ENCODE peak calls at places on chromosome 9, in four cellular contexts. One of them, this sample, is unnamed.

GRCh38 chr9:38362912-38363588 is 29.5 kb upstream of the ALDH1B1 start:
- DNase-seq in transverse colon: peak; percentile 22
- DNase-seq in left ventricle myocardium inferior: no peak
- DNase-seq in ovary: peak; percentile 51
- DNase-seq in this sample: no peak

GRCh38 chr9:96008502-96009222 is 133.2 kb downstream of the ERCC6L2 start:
- DNase-seq in transverse colon: no peak
- DNase-seq in left ventricle myocardium inferior: no peak
- DNase-seq in ovary: no peak
- DNase-seq in this sample: no peak

GRCh38 chr9:88661759-88662158 is 126.8 kb downstream of the NXNL2 start:
- DNase-seq in transverse colon: no peak
- DNase-seq in left ventricle myocardium inferior: no peak
- DNase-seq in ovary: no peak
- DNase-seq in this sample: no peak

GRCh38 chr9:38423939-38424843 is at the start of gene IGFBPL1:
- DNase-seq in transverse colon: no peak
- DNase-seq in left ventricle myocardium inferior: no peak
- DNase-seq in ovary: no peak
- DNase-seq in this sample: no peak

GRCh38 chr9:105168935-105169334 is 75.5 kb upstream of the SLC44A1 start:
- DNase-seq in transverse colon: no peak
- DNase-seq in left ventricle myocardium inferior: no peak
- DNase-seq in ovary: no peak
- DNase-seq in this sample: no peak

GRCh38 chr9:107312651-107313050 is 29.6 kb downstream of the RAD23B start:
- DNase-seq in transverse colon: no peak
- DNase-seq in left ventricle myocardium inferior: peak; percentile 28
- DNase-seq in ovary: no peak
- DNase-seq in this sample: no peak

GRCh38 chr9:77848897-77849296 is 182.7 kb downstream of the GNAQ start:
- DNase-seq in transverse colon: peak; percentile 36
- DNase-seq in left ventricle myocardium inferior: peak; percentile 30
- DNase-seq in ovary: no peak
- DNase-seq in this sample: peak; percentile 71

GRCh38 chr9:15696979-15697378 is 144.1 kb downstream of the CCDC171 start:
- DNase-seq in transverse colon: no peak
- DNase-seq in left ventricle myocardium inferior: no peak
- DNase-seq in ovary: no peak
- DNase-seq in this sample: no peak

GRCh38 chr9:6905850-6906375 is 148.1 kb downstream of the KDM4C start:
- DNase-seq in transverse colon: no peak
- DNase-seq in left ventricle myocardium inferior: no peak
- DNase-seq in ovary: no peak
- DNase-seq in this sample: no peak

GRCh38 chr9:34557421-34558321 is 31.9 kb downstream of the CNTFR start:
- DNase-seq in transverse colon: no peak
- DNase-seq in left ventricle myocardium inferior: no peak
- DNase-seq in ovary: no peak
- DNase-seq in this sample: no peak

GRCh38 chr9:89218040-89218928 is 39.7 kb upstream of the SHC3 start:
- DNase-seq in transverse colon: no peak
- DNase-seq in left ventricle myocardium inferior: no peak
- DNase-seq in ovary: no peak
- DNase-seq in this sample: no peak

DNA sequence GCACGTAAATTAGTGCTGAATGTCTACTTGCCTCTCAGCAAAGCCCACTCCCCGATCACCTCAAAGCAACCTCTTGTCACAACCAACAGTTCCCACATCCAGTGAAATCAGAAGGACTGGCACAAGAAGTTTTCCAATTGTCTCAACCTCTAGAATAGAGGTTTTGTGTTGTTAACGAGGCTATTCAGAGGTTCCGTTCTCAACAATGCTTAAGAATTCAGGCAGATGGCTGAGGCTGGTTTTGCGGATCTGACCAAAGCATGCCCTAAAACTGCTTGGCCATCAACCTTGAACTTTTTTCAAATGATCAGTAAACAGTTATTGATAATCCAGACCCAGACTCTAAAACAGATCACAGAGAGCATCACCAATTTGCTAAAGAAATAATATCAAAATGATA is 52.9 kb downstream of the MAPKAP1 start:
- DNase-seq in transverse colon: no peak
- DNase-seq in left ventricle myocardium inferior: no peak
- DNase-seq in ovary: no peak
- DNase-seq in this sample: no peak
- H3K4me3 ChIP-seq in transverse colon: no peak overlapping the region
- H3K4me3 ChIP-seq in left ventricle myocardium inferior: no peak overlapping the region
- H3K4me3 ChIP-seq in ovary: no peak overlapping the region
- H3K4me3 ChIP-seq in this sample: no peak overlapping the region

GRCh38 chr9:1722404-1722803 is 292.7 kb upstream of the SMARCA2 start:
- DNase-seq in transverse colon: no peak
- DNase-seq in left ventricle myocardium inferior: no peak
- DNase-seq in ovary: no peak
- DNase-seq in this sample: no peak

GRCh38 chr9:1712861-1713260 is 302.3 kb upstream of the SMARCA2 start:
- DNase-seq in transverse colon: no peak
- DNase-seq in left ventricle myocardium inferior: no peak
- DNase-seq in ovary: no peak
- DNase-seq in this sample: no peak

GRCh38 chr9:1723616-1724015 is 291.5 kb upstream of the SMARCA2 start:
- DNase-seq in transverse colon: no peak
- DNase-seq in left ventricle myocardium inferior: no peak
- DNase-seq in ovary: no peak
- DNase-seq in this sample: no peak

GRCh38 chr9:1721219-1721618 is 293.9 kb upstream of the SMARCA2 start:
- DNase-seq in transverse colon: no peak
- DNase-seq in left ventricle myocardium inferior: no peak
- DNase-seq in ovary: no peak
- DNase-seq in this sample: no peak

DNA sequence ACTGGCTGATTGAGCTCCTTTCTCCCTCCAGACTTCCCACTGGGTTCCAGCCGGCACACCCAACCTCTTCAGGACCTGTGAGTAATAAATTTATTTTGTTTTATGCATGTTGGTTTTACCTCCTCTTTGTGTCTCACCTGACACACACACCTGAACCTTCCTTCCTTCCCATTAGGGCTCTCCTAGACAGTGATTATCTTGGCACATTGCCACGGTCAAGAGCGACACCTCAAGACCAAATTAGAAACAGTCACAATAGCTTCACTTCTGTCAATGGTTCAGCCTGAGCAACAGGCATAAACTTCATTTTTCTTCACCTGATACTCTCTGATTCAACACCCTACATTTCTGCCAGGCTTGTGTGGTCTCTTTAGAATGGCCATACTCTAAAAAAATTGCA is 296.3 kb upstream of the SMARCA2 start:
- DNase-seq in transverse colon: no peak
- DNase-seq in left ventricle myocardium inferior: no peak
- DNase-seq in ovary: no peak
- DNase-seq in this sample: no peak
- H3K4me3 ChIP-seq in transverse colon: no peak overlapping the region
- H3K4me3 ChIP-seq in left ventricle myocardium inferior: no peak overlapping the region
- H3K4me3 ChIP-seq in ovary: no peak overlapping the region
- H3K4me3 ChIP-seq in this sample: no peak overlapping the region

GRCh38 chr9:126482361-126483044 is 131.2 kb upstream of the LMX1B start:
- DNase-seq in transverse colon: no peak
- DNase-seq in left ventricle myocardium inferior: no peak
- DNase-seq in ovary: peak; percentile 85
- DNase-seq in this sample: no peak
- H3K4me3 ChIP-seq in transverse colon: no peak overlapping the region
- H3K4me3 ChIP-seq in left ventricle myocardium inferior: no peak overlapping the region
- H3K4me3 ChIP-seq in ovary: no peak overlapping the region
- H3K4me3 ChIP-seq in this sample: peak overlapping the region; percentile 58

DNA sequence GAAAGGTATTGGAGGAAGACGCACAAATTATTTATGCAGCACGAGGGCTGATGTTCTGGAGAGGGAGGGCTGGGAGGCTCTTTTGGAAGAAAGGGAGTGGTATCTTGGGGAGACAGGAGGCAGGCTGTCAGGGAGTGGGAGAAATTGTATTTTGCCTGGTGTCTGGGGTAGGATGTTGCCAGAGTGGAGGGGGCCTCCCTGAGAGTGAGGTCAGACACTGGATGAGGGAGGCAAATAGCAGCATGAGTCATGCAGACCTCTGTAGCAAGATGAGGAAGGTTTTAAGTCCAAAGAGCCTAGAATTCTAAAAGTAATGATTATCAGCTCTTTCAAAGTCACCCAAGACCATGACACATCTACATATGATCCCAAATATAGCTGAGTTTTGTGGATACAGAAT is 158.0 kb downstream of the DMRT2 start:
- DNase-seq in transverse colon: no peak
- DNase-seq in left ventricle myocardium inferior: no peak
- DNase-seq in ovary: no peak
- DNase-seq in this sample: no peak
- H3K4me3 ChIP-seq in transverse colon: no peak overlapping the region
- H3K4me3 ChIP-seq in left ventricle myocardium inferior: no peak overlapping the region
- H3K4me3 ChIP-seq in ovary: no peak overlapping the region
- H3K4me3 ChIP-seq in this sample: no peak overlapping the region

GRCh38 chr9:110125207-110125751 is 82.7 kb downstream of the C9orf152 start:
- DNase-seq in transverse colon: peak; percentile 93
- DNase-seq in left ventricle myocardium inferior: peak; percentile 86
- DNase-seq in ovary: peak; percentile 87
- DNase-seq in this sample: peak; percentile 71
- H3K4me3 ChIP-seq in transverse colon: peak overlapping the region; percentile 32
- H3K4me3 ChIP-seq in left ventricle myocardium inferior: peak overlapping the region; percentile 65
- H3K4me3 ChIP-seq in ovary: peak overlapping the region; percentile 17
- H3K4me3 ChIP-seq in this sample: peak overlapping the region; percentile 69

This sample was measured in thoracic aorta.